ENCODE peak calls at places on chromosomes 3 and 15, in four cellular contexts. N is GM23248, Z is fibroblast of lung, O is HCT116. G is an unnamed sample.

GRCh38 chr3:128709506-128710210 is 16.3 kb upstream of the RAB7A start:
- DNase-seq in Z (no peak), O (no peak), N (no peak), G (peak)

GRCh38 chr3:11188231-11188630 is 33.9 kb downstream of the HRH1 start:
- DNase-seq in N (no peak), O (no peak), Z (no peak), G (no peak)

GRCh38 chr3:53597136-53597915 is 102.9 kb downstream of the CACNA1D start:
- DNase-seq in N (no peak), Z (no peak), O (no peak), G (no peak)

GRCh38 chr15:70763120-70763949 is at the start of gene UACA:
- DNase-seq in N (peak), O (peak), Z (peak), G (peak)

GRCh38 chr3:9994086-9994844 is 7.6 kb upstream of the EMC3 start:
- DNase-seq in N (peak), Z (peak), O (no peak), G (no peak)

GRCh38 chr15:43975326-43975725 is 148.5 kb downstream of the WDR76 start:
- DNase-seq in O (no peak), N (no peak), Z (peak), G (no peak)

GRCh38 chr15:54066403-54066802 is 88.2 kb downstream of the UNC13C start:
- DNase-seq in N (no peak), O (no peak), Z (no peak), G (no peak)

GRCh38 chr3:192884831-192885356 is 32.8 kb downstream of the MB21D2 start:
- DNase-seq in Z (peak), N (peak), O (no peak), G (no peak)

GRCh38 chr3:42515391-42515916 is 13.0 kb downstream of the VIPR1 start:
- DNase-seq in N (peak), O (no peak), Z (no peak), G (no peak)

GRCh38 chr15:41693757-41694156 is 33.6 kb downstream of the MGA start:
- DNase-seq in O (no peak), Z (no peak), N (no peak), G (no peak)

GRCh38 chr3:41369838-41370237 is 170.5 kb downstream of the CTNNB1 start:
- DNase-seq in N (peak), Z (no peak), O (no peak), G (peak)

GRCh38 chr3:157532529-157533297 is 29.5 kb upstream of the VEPH1 start:
- DNase-seq in O (peak), N (peak), Z (peak), G (peak)

GRCh38 chr3:157077565-157077991 is 82.4 kb downstream of the CCNL1 start:
- DNase-seq in N (peak), Z (peak), O (no peak), G (peak)

DNA sequence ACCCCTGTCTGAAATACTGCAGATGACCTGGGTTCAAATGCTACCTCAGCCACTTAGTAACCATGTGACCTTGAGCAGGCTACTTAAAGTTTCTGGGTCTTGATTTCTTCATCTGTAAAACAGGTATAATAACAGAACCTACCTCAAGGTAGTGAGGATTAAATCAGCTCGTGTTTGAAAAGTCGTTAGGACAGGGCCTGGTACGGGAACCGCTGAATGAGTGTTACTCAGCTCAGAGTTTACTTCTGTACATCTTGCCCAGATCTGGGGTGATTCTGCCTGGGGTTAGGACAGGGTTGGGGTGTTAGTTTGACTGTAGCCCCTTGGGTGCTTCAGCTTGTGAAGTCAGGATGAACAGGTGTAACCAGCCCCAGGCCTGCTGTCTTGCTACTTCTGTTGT is 1.8 kb downstream of the SEMA4B start:
- DNase-seq in O (no peak), N (no peak), Z (no peak), G (no peak)
- H3K9ac ChIP-seq in O (peak), N (no peak), Z (no peak), G (no peak)

DNA sequence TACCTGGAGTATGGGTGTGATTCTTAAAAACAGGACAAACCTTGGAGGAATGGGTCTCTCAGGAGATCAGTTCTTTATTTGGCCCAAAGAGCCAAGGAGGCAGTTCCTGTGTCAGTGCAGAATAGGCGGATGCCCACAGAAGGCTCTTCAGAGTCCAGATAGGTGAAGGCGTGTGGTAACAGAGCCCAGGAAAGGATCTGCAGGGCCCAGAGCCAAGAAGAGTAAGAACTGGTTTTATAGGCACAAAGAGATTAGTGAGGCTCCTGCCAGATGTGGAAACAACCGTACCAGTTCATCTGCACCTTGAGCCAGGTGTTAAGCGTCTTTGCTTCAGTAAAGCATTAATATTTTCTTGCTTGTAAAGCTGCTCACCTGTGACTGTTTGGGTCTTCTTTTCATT is 140.1 kb upstream of the BFSP2 start:
- DNase-seq in O (no peak), Z (no peak), N (no peak), G (no peak)
- H3K9ac ChIP-seq in O (no peak), Z (no peak), N (no peak), G (no peak)

GRCh38 chr3:177618873-177619771 is 421.8 kb upstream of the TBL1XR1 start:
- DNase-seq in N (peak), O (no peak), Z (peak), G (no peak)
- H3K9ac ChIP-seq in N (peak), O (no peak), Z (no peak), G (no peak)

DNA sequence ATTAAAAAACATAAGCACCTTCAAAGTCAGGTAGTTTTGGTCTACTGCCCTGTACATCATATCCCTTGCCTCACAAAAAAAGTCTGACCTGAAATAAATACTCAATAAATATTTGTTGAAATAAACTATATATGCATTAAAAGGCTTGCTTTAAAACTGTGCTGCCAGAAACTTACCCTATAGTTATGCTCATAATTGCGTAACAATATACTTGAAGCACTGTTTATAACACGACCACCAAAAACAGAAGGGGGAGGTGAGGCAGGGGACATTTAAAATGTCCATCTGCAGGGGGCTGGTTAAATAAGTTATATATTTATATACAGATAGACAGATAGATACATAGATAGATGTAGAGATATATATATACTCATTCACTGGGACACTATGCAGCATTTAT is 549.5 kb downstream of the MAGI1 start:
- DNase-seq in O (no peak), Z (no peak), N (no peak), G (no peak)
- H3K9ac ChIP-seq in O (no peak), Z (no peak), N (no peak), G (no peak)